ENCODE peak calls at places on chromosomes 4 and X, in five cellular contexts. D, O, M, R and Z are unnamed samples.

GRCh38 chr4:20916106-20916505 is 215.8 kb downstream of the PACRGL start:
- DNase-seq in R (no peak), D (no peak), M (no peak), O (peak; percentile 23), Z (peak; percentile 8)

GRCh38 chr4:26235500-26235899 is 85.3 kb upstream of the RBPJ start:
- DNase-seq in D (peak; percentile 84), O (peak; percentile 60), R (no peak), M (no peak), Z (no peak)

GRCh38 chr4:180437601-180438000 is 1805.6 kb upstream of the TENM3 start:
- DNase-seq in M (no peak), R (no peak), O (no peak), D (no peak), Z (no peak)

GRCh38 chr4:33650036-33650435 is 2594.3 kb downstream of the ARAP2 start:
- DNase-seq in D (no peak), O (no peak), M (no peak), R (no peak), Z (no peak)

GRCh38 chr4:25842229-25842840 is 20.5 kb downstream of the SEL1L3 start:
- DNase-seq in O (peak; percentile 36), M (no peak), R (no peak), D (no peak), Z (peak; percentile 25)

GRCh38 chr4:161799687-161800086 is 364.1 kb downstream of the FSTL5 start:
- DNase-seq in O (no peak), M (no peak), R (no peak), D (no peak), Z (no peak)

GRCh38 chrX:31314921-31315320 is 243.1 kb upstream of the FTHL17 start:
- DNase-seq in M (no peak), R (no peak), D (no peak), O (no peak), Z (no peak)

GRCh38 chr4:150181536-150181935 is 103.3 kb downstream of the DCLK2 start:
- DNase-seq in O (no peak), R (no peak), D (peak; percentile 13), M (no peak), Z (no peak)

GRCh38 chr4:2428496-2429213 is 9.9 kb downstream of the CFAP99 start:
- DNase-seq in O (no peak), R (no peak), D (no peak), M (no peak), Z (no peak)

GRCh38 chrX:149987613-149988012 is 49.3 kb upstream of the EOLA2 start:
- DNase-seq in R (no peak), M (no peak), D (no peak), O (no peak), Z (no peak)